ENCODE peak calls at places on chromosomes 13 and 19, in five cellular contexts. One of them, this sample, is unnamed. For H3K4me1, the result is how much of the 10 kb centered on the place peaks cover.

GRCh38 chr13:93621051-93621450 is 394.4 kb downstream of the GPC6 start:
- DNase-seq in A549: no peak
- DNase-seq in ovary: no peak
- DNase-seq in K562: no peak
- DNase-seq in stomach: no peak
- DNase-seq in this sample: no peak

GRCh38 chr13:41145136-41145908 is 12.7 kb upstream of the KBTBD6 start:
- DNase-seq in A549: no peak
- DNase-seq in ovary: no peak
- DNase-seq in K562: no peak
- DNase-seq in stomach: no peak
- DNase-seq in this sample: no peak

GRCh38 chr13:76440568-76440967 is 445.6 kb downstream of the KCTD12 start:
- DNase-seq in A549: no peak
- DNase-seq in ovary: no peak
- DNase-seq in K562: no peak
- DNase-seq in stomach: no peak
- DNase-seq in this sample: no peak

GRCh38 chr13:107427531-107427930 is 787.8 kb downstream of the LIG4 start:
- DNase-seq in A549: no peak
- DNase-seq in ovary: no peak
- DNase-seq in K562: no peak
- DNase-seq in stomach: no peak
- DNase-seq in this sample: no peak

GRCh38 chr13:91813255-91813654 is 414.8 kb downstream of the GPC5 start:
- DNase-seq in A549: no peak
- DNase-seq in ovary: no peak
- DNase-seq in K562: peak
- DNase-seq in stomach: no peak
- DNase-seq in this sample: peak

GRCh38 chr13:102441085-102441484 is 39.2 kb upstream of the FGF14 start:
- DNase-seq in A549: no peak
- DNase-seq in ovary: no peak
- DNase-seq in K562: no peak
- DNase-seq in stomach: no peak
- DNase-seq in this sample: no peak

GRCh38 chr13:75661443-75661842 is 25.3 kb downstream of the LMO7 start:
- DNase-seq in A549: no peak
- DNase-seq in ovary: no peak
- DNase-seq in K562: no peak
- DNase-seq in stomach: no peak
- DNase-seq in this sample: no peak

GRCh38 chr13:50722437-50723125 is 120.9 kb downstream of the DLEU7 start:
- DNase-seq in A549: no peak
- DNase-seq in ovary: no peak
- DNase-seq in K562: no peak
- DNase-seq in stomach: no peak
- DNase-seq in this sample: no peak

GRCh38 chr19:6108721-6109633 is 1.3 kb downstream of the RFX2 start:
- DNase-seq in A549: no peak
- DNase-seq in ovary: peak
- DNase-seq in K562: peak
- DNase-seq in stomach: peak
- DNase-seq in this sample: peak

GRCh38 chr13:97226788-97227627 is 4.9 kb downstream of the MBNL2 start:
- DNase-seq in A549: no peak
- DNase-seq in ovary: no peak
- DNase-seq in K562: peak
- DNase-seq in stomach: peak
- DNase-seq in this sample: peak

GRCh38 chr13:49219647-49220034 is 497 bp upstream of the MLNR start:
- DNase-seq in A549: no peak
- DNase-seq in ovary: no peak
- DNase-seq in K562: no peak
- DNase-seq in stomach: no peak
- DNase-seq in this sample: no peak

GRCh38 chr13:98823442-98823841 is 71.0 kb upstream of the SLC15A1 start:
- DNase-seq in A549: no peak
- DNase-seq in ovary: no peak
- DNase-seq in K562: no peak
- DNase-seq in stomach: no peak
- DNase-seq in this sample: no peak

GRCh38 chr19:51016798-51017683 is 2.5 kb downstream of the KLK10 start:
- DNase-seq in A549: peak
- DNase-seq in ovary: peak
- DNase-seq in K562: peak
- DNase-seq in stomach: peak
- DNase-seq in this sample: no peak

GRCh38 chr13:44921478-44921877 is 67.8 kb downstream of the NUFIP1 start:
- DNase-seq in A549: no peak
- DNase-seq in ovary: no peak
- DNase-seq in K562: no peak
- DNase-seq in stomach: no peak
- DNase-seq in this sample: no peak

GRCh38 chr19:54136086-54136863 is 1.3 kb upstream of the CNOT3 start:
- DNase-seq in A549: no peak
- DNase-seq in ovary: no peak
- DNase-seq in K562: no peak
- DNase-seq in stomach: no peak
- DNase-seq in this sample: no peak

GRCh38 chr13:78192721-78193120 is 274.1 kb upstream of the EDNRB start:
- DNase-seq in A549: no peak
- DNase-seq in ovary: no peak
- DNase-seq in K562: no peak
- DNase-seq in stomach: no peak
- DNase-seq in this sample: no peak

GRCh38 chr19:5352229-5352763 is 11.7 kb upstream of the PTPRS start:
- DNase-seq in A549: no peak
- DNase-seq in ovary: no peak
- DNase-seq in K562: no peak
- DNase-seq in stomach: no peak
- DNase-seq in this sample: no peak

GRCh38 chr13:74586839-74587238 is 452.6 kb upstream of the KLF12 start:
- DNase-seq in A549: no peak
- DNase-seq in ovary: no peak
- DNase-seq in K562: no peak
- DNase-seq in stomach: no peak
- DNase-seq in this sample: no peak

GRCh38 chr19:45585158-45585577 is 566 bp upstream of the OPA3 start:
- DNase-seq in A549: no peak
- DNase-seq in ovary: no peak
- DNase-seq in K562: no peak
- DNase-seq in stomach: no peak
- DNase-seq in this sample: no peak

GRCh38 chr13:98766120-98766519 is 13.6 kb upstream of the SLC15A1 start:
- DNase-seq in A549: no peak
- DNase-seq in ovary: no peak
- DNase-seq in K562: no peak
- DNase-seq in stomach: no peak
- DNase-seq in this sample: no peak

GRCh38 chr19:42250666-42251531 is 4.0 kb downstream of the ERF start:
- DNase-seq in A549: no peak
- DNase-seq in ovary: peak
- DNase-seq in K562: no peak
- DNase-seq in stomach: no peak
- DNase-seq in this sample: peak

GRCh38 chr19:11381535-11382369 is 2.4 kb downstream of the EPOR start:
- DNase-seq in A549: peak
- DNase-seq in ovary: peak
- DNase-seq in K562: no peak
- DNase-seq in stomach: peak
- DNase-seq in this sample: peak

GRCh38 chr13:74869846-74870245 is 612.1 kb downstream of the TBC1D4 start:
- DNase-seq in A549: no peak
- DNase-seq in ovary: no peak
- DNase-seq in K562: no peak
- DNase-seq in stomach: no peak
- DNase-seq in this sample: no peak

GRCh38 chr13:76860706-76861105 is 25.5 kb downstream of the KCTD12 start:
- DNase-seq in A549: no peak
- DNase-seq in ovary: no peak
- DNase-seq in K562: no peak
- DNase-seq in stomach: no peak
- DNase-seq in this sample: no peak

GRCh38 chr19:13441810-13442512 is 64.3 kb downstream of the CACNA1A start:
- DNase-seq in A549: no peak
- DNase-seq in ovary: peak
- DNase-seq in K562: peak
- DNase-seq in stomach: no peak
- DNase-seq in this sample: no peak

GRCh38 chr19:3683405-3683865 is 16.8 kb downstream of the PIP5K1C start:
- DNase-seq in A549: no peak
- DNase-seq in ovary: peak
- DNase-seq in K562: peak
- DNase-seq in stomach: no peak
- DNase-seq in this sample: no peak

GRCh38 chr19:16001481-16002312 is 52.9 kb downstream of the OR10H4 start:
- DNase-seq in A549: no peak
- DNase-seq in ovary: no peak
- DNase-seq in K562: no peak
- DNase-seq in stomach: no peak
- DNase-seq in this sample: no peak

GRCh38 chr19:10760268-10760944 is 42.5 kb downstream of the DNM2 start:
- DNase-seq in A549: no peak
- DNase-seq in ovary: no peak
- DNase-seq in K562: no peak
- DNase-seq in stomach: no peak
- DNase-seq in this sample: no peak

GRCh38 chr19:38020331-38020730 is 113.3 kb downstream of the SIPA1L3 start:
- DNase-seq in A549: no peak
- DNase-seq in ovary: no peak
- DNase-seq in K562: no peak
- DNase-seq in stomach: no peak
- DNase-seq in this sample: no peak

GRCh38 chr19:39413269-39413902 is 917 bp downstream of the PLEKHG2 start:
- DNase-seq in A549: peak
- DNase-seq in ovary: peak
- DNase-seq in K562: peak
- DNase-seq in stomach: no peak
- DNase-seq in this sample: peak

GRCh38 chr13:49690133-49690989 is 925 bp downstream of the EBPL start:
- DNase-seq in A549: peak
- DNase-seq in ovary: no peak
- DNase-seq in K562: peak
- DNase-seq in stomach: peak
- DNase-seq in this sample: no peak

GRCh38 chr13:111895896-111896821 is 170.8 kb upstream of the SOX1 start:
- DNase-seq in A549: no peak
- DNase-seq in ovary: no peak
- DNase-seq in K562: no peak
- DNase-seq in stomach: no peak
- DNase-seq in this sample: no peak

GRCh38 chr13:111898956-111899713 is 167.8 kb upstream of the SOX1 start:
- DNase-seq in A549: no peak
- DNase-seq in ovary: no peak
- DNase-seq in K562: no peak
- DNase-seq in stomach: no peak
- DNase-seq in this sample: peak

GRCh38 chr13:111897846-111898215 is 169.1 kb upstream of the SOX1 start:
- DNase-seq in A549: no peak
- DNase-seq in ovary: no peak
- DNase-seq in K562: no peak
- DNase-seq in stomach: no peak
- DNase-seq in this sample: peak

GRCh38 chr13:111899714-111900389 is 167.1 kb upstream of the SOX1 start:
- DNase-seq in A549: no peak
- DNase-seq in ovary: no peak
- DNase-seq in K562: no peak
- DNase-seq in stomach: no peak
- DNase-seq in this sample: peak

GRCh38 chr13:111897178-111897845 is 169.6 kb upstream of the SOX1 start:
- DNase-seq in A549: no peak
- DNase-seq in ovary: no peak
- DNase-seq in K562: no peak
- DNase-seq in stomach: no peak
- DNase-seq in this sample: peak
- TF ChIP-seq EP300 in A549: no peak
- TF ChIP-seq EP300 in ovary: no peak
- TF ChIP-seq EP300 in K562: no peak
- TF ChIP-seq EP300 in stomach: no peak
- TF ChIP-seq EP300 in this sample: no peak

DNA sequence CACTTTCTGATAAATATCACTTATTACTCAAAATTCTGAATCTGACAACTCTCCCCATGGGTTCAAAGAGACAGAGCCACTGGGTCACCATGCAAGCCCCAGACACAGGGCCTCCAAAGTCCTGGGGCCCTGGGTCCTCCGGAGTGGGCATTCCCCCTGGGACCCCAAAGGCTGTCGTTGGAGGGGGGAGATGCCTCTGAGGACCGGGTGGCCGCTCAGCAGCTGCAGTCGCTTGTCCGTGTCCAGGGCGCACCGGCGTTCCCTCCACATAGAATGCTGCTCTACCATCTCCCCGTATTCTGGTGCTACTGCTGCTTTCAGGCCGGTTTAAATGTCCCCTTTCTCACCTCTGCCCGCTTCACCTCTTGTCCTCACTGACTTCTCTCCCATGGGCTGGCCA is 246.1 kb downstream of the TEX29 start:
- DNase-seq in A549: no peak
- DNase-seq in ovary: no peak
- DNase-seq in K562: no peak
- DNase-seq in stomach: no peak
- DNase-seq in this sample: no peak
- H3K4me1 ChIP-seq in A549: under half
- H3K4me1 ChIP-seq in ovary: under half
- H3K4me1 ChIP-seq in K562: under half
- H3K4me1 ChIP-seq in stomach: under half
- H3K4me1 ChIP-seq in this sample: under half

GRCh38 chr19:49639401-49640112 is 386 bp downstream of the RRAS start:
- DNase-seq in A549: no peak
- DNase-seq in ovary: peak
- DNase-seq in K562: no peak
- DNase-seq in stomach: no peak
- DNase-seq in this sample: peak

GRCh38 chr19:49638360-49638759 is 1.6 kb downstream of the RRAS start:
- DNase-seq in A549: peak
- DNase-seq in ovary: peak
- DNase-seq in K562: no peak
- DNase-seq in stomach: no peak
- DNase-seq in this sample: no peak

GRCh38 chr19:49641688-49642487 is at the start of gene SCAF1:
- DNase-seq in A549: peak
- DNase-seq in ovary: peak
- DNase-seq in K562: peak
- DNase-seq in stomach: peak
- DNase-seq in this sample: peak

GRCh38 chr19:49642488-49643035 is 553 bp downstream of the SCAF1 start:
- DNase-seq in A549: no peak
- DNase-seq in ovary: peak
- DNase-seq in K562: no peak
- DNase-seq in stomach: no peak
- DNase-seq in this sample: no peak

GRCh38 chr19:49640113-49640898 is at the start of gene RRAS:
- DNase-seq in A549: peak
- DNase-seq in ovary: peak
- DNase-seq in K562: peak
- DNase-seq in stomach: peak
- DNase-seq in this sample: peak
- TF ChIP-seq EP300 in A549: peak
- TF ChIP-seq EP300 in ovary: peak
- TF ChIP-seq EP300 in K562: peak
- TF ChIP-seq EP300 in stomach: no peak
- TF ChIP-seq EP300 in this sample: no peak

GRCh38 chr13:114140909-114141255 is 8.5 kb upstream of the RASA3 start:
- DNase-seq in A549: no peak
- DNase-seq in ovary: no peak
- DNase-seq in K562: no peak
- DNase-seq in stomach: no peak
- DNase-seq in this sample: peak
- H3K4me1 ChIP-seq in A549: under half
- H3K4me1 ChIP-seq in ovary: under half
- H3K4me1 ChIP-seq in K562: under half
- H3K4me1 ChIP-seq in stomach: under half
- H3K4me1 ChIP-seq in this sample: under half